ENCODE peak calls at places on chromosomes 1 and 21, in eight cellular contexts. H, R, A, G, F, J, V and E are unnamed samples.
A peak's percentile ranks its signal among the peaks of the same experiment; 100 is the strongest.

GRCh38 chr1:109802136-109802900 is 38.6 kb upstream of the EPS8L3 start:
- DNase-seq in F (no peak), A (no peak), J (no peak), V (no peak), G (no peak), R (no peak), H (no peak), E (peak; percentile 30)

GRCh38 chr1:1085171-1085841 is 11.2 kb upstream of the RNF223 start:
- DNase-seq in F (no peak), H (no peak), J (no peak), A (no peak), V (no peak), G (no peak), R (no peak), E (no peak)

GRCh38 chr1:36122463-36123025 is 2.5 kb downstream of the COL8A2 start:
- DNase-seq in G (no peak), J (no peak), H (no peak), V (no peak), A (no peak), R (no peak), F (no peak), E (no peak)

GRCh38 chr1:35656863-35657232 is 15.5 kb upstream of the PSMB2 start:
- DNase-seq in V (no peak), A (no peak), F (no peak), H (no peak), J (peak; percentile 28), G (no peak), R (no peak), E (no peak)

GRCh38 chr1:1240348-1240732 is 6.2 kb downstream of the C1QTNF12 start:
- DNase-seq in R (no peak), H (no peak), V (no peak), J (no peak), G (no peak), F (no peak), A (no peak), E (no peak)

GRCh38 chr1:186374313-186375151 is 521 bp downstream of the TPR start:
- DNase-seq in V (peak; percentile 41), F (no peak), J (peak; percentile 25), G (no peak), R (no peak), H (peak; percentile 58), A (peak; percentile 58), E (peak; percentile 9)

GRCh38 chr21:31872452-31873274 is at the start of gene HUNK:
- DNase-seq in J (peak; percentile 54), A (no peak), V (peak; percentile 11), R (no peak), F (no peak), H (peak; percentile 58), G (no peak), E (peak; percentile 84)

GRCh38 chr1:245172829-245173228 is 18.0 kb downstream of the KIF26B start:
- DNase-seq in J (no peak), V (no peak), A (no peak), R (no peak), G (no peak), H (no peak), F (no peak), E (no peak)

GRCh38 chr21:41832230-41833137 is 46.7 kb downstream of the PRDM15 start:
- DNase-seq in J (no peak), A (no peak), G (no peak), R (no peak), F (no peak), V (no peak), H (no peak), E (no peak)

GRCh38 chr1:182634306-182635072 is 30.3 kb upstream of the RGS16 start:
- DNase-seq in A (no peak), H (no peak), F (no peak), G (no peak), R (no peak), V (peak; percentile 19), J (no peak), E (no peak)

GRCh38 chr1:209375097-209375496 is 208.4 kb upstream of the CAMK1G start:
- DNase-seq in V (no peak), J (no peak), F (no peak), A (no peak), H (no peak), G (no peak), R (no peak), E (no peak)

GRCh38 chr1:115067460-115067859 is 21.8 kb downstream of the TSPAN2 start:
- DNase-seq in V (peak; percentile 14), A (no peak), J (peak; percentile 16), R (peak; percentile 68), F (no peak), H (no peak), G (no peak), E (no peak)

GRCh38 chr1:10628685-10629084 is 153.9 kb downstream of the PEX14 start:
- DNase-seq in H (no peak), J (peak; percentile 40), R (no peak), A (peak; percentile 74), G (no peak), F (peak; percentile 55), V (no peak), E (no peak)

GRCh38 chr1:92210701-92211100 is 7.0 kb upstream of the C1orf146 start:
- DNase-seq in A (no peak), V (no peak), F (no peak), R (no peak), J (peak; percentile 64), G (no peak), H (no peak), E (no peak)

GRCh38 chr1:180927841-180928240 is 15.1 kb downstream of the KIAA1614 start:
- DNase-seq in R (no peak), V (no peak), J (peak; percentile 19), A (no peak), F (no peak), H (no peak), G (no peak), E (no peak)

GRCh38 chr1:2411801-2412394 is 466 bp downstream of the PEX10 start:
- DNase-seq in A (no peak), R (no peak), J (no peak), G (no peak), H (no peak), F (no peak), V (no peak), E (peak; percentile 35)

GRCh38 chr1:53483656-53484055 is 24.5 kb downstream of the DMRTB1 start:
- DNase-seq in H (no peak), A (no peak), J (no peak), G (no peak), R (no peak), V (no peak), F (no peak), E (no peak)

GRCh38 chr21:27532081-27532480 is 565.2 kb upstream of the ADAMTS5 start:
- DNase-seq in G (no peak), H (no peak), R (peak; percentile 34), J (peak; percentile 63), F (no peak), V (peak; percentile 54), A (no peak), E (no peak)

GRCh38 chr1:184753608-184754478 is 815 bp downstream of the EDEM3 start:
- DNase-seq in G (no peak), H (no peak), V (peak; percentile 58), R (peak; percentile 13), J (peak; percentile 29), A (peak; percentile 57), F (no peak), E (peak; percentile 69)

GRCh38 chr1:110478241-110478640 is 27.3 kb downstream of the PROK1 start:
- DNase-seq in V (no peak), R (no peak), F (no peak), A (no peak), J (no peak), G (no peak), H (no peak), E (no peak)

GRCh38 chr1:28601696-28602095 is 9.6 kb downstream of the RAB42 start:
- DNase-seq in A (peak; percentile 66), H (no peak), G (peak; percentile 76), V (peak; percentile 86), R (peak; percentile 92), J (peak; percentile 97), F (no peak), E (no peak)

GRCh38 chr1:204989266-204990058 is 53.5 kb upstream of the CNTN2 start:
- DNase-seq in V (peak; percentile 60), G (peak; percentile 29), A (peak; percentile 80), F (peak; percentile 24), R (peak; percentile 55), J (peak; percentile 67), H (peak; percentile 90), E (peak; percentile 79)
- TF ChIP-seq CTCF in V (peak; percentile 99), G (peak; percentile 99), A (peak; percentile 96), F (peak; percentile 94), R (peak; percentile 96), J (peak; percentile 97), H (peak; percentile 97), E (peak; percentile 99)

GRCh38 chr1:228166170-228166936 is 749 bp downstream of the IBA57 start:
- DNase-seq in F (peak; percentile 60), V (peak; percentile 75), H (peak; percentile 72), A (peak; percentile 88), R (peak; percentile 87), G (no peak), J (peak; percentile 74), E (peak; percentile 56)
- TF ChIP-seq CTCF in F (peak; percentile 46), V (peak; percentile 39), H (peak; percentile 59), A (peak; percentile 58), R (peak; percentile 16), G (peak; percentile 41), J (peak; percentile 22), E (no peak)

DNA sequence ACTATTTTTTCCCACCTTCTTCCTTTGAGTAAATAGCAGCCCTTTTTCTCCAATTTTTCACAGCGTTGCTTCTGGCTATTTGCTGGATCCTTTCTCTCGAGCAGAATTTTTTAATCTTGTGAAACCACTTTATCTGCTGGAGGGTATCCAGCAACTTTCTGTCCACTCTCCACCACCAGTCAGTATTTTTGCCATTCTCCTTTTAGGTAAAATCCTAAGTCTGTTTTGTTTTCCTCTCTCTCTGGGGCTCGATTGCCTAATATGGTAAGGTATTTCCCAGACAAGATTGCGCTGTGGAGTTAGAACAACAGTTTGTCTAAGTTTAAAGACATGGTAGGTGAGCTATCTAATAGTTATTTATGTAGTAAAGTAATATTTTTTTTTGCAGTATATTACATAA is 156.9 kb downstream of the PPP1R12B start:
- DNase-seq in G (peak; percentile 20), V (peak; percentile 78), R (peak; percentile 68), J (peak; percentile 85), F (no peak), A (no peak), H (no peak), E (no peak)
- TF ChIP-seq CTCF in G (no peak), V (no peak), R (no peak), J (no peak), F (no peak), A (no peak), H (no peak), E (no peak)

GRCh38 chr1:37946703-37947360 is at the start of gene INPP5B:
- DNase-seq in H (peak; percentile 92), R (peak; percentile 66), J (peak; percentile 87), F (peak; percentile 81), G (peak; percentile 65), A (peak; percentile 94), V (peak; percentile 90), E (peak; percentile 80)
- TF ChIP-seq CTCF in H (no peak), R (peak; percentile 41), J (peak; percentile 7), F (no peak), G (no peak), A (peak; percentile 29), V (no peak), E (no peak)